ENCODE peak calls at places on chromosome 1, in eight cellular contexts. D is hepatocyte, J is heart right ventricle, H is uterus, U is colonic mucosa, S is bronchial epithelial cell, M is progenitor cell of endocrine pancreas, L is kidney epithelial cell. C is an unnamed sample.

GRCh38 chr1:29687601-29688244 is 451.4 kb downstream of the PTPRU start:
- DNase-seq in D (no peak), J (no peak), H (no peak), U (no peak), S (no peak), M (no peak), L (no peak), C (no peak)

GRCh38 chr1:27068922-27069321 is 56.3 kb upstream of the TENT5B start:
- DNase-seq in D (no peak), J (no peak), H (no peak), U (no peak), S (no peak), M (no peak), L (no peak), C (no peak)

GRCh38 chr1:33500547-33500946 is 28.1 kb downstream of the ZSCAN20 start:
- DNase-seq in D (no peak), J (no peak), H (no peak), U (no peak), S (no peak), M (no peak), L (no peak), C (no peak)

GRCh38 chr1:35589516-35590427 is 16.7 kb downstream of the TFAP2E start:
- DNase-seq in D (no peak), J (no peak), H (no peak), U (no peak), S (no peak), M (no peak), L (no peak), C (no peak)

GRCh38 chr1:219385786-219386427 is 212.2 kb downstream of the LYPLAL1 start:
- DNase-seq in D (peak), J (no peak), H (no peak), U (peak), S (peak), M (peak), L (peak), C (no peak)

GRCh38 chr1:43572084-43572483 is 41.4 kb downstream of the PTPRF start:
- DNase-seq in D (no peak), J (no peak), H (no peak), U (no peak), S (no peak), M (no peak), L (no peak), C (no peak)

GRCh38 chr1:33126411-33127000 is 45.6 kb downstream of the AZIN2 start:
- DNase-seq in D (no peak), J (no peak), H (no peak), U (no peak), S (no peak), M (no peak), L (no peak), C (no peak)

GRCh38 chr1:1250828-1251284 is 4.3 kb upstream of the C1QTNF12 start:
- DNase-seq in D (no peak), J (no peak), H (no peak), U (no peak), S (peak), M (no peak), L (no peak), C (no peak)

GRCh38 chr1:186304982-186305949 is 69.8 kb downstream of the TPR start:
- DNase-seq in D (peak), J (no peak), H (no peak), U (no peak), S (peak), M (no peak), L (no peak), C (no peak)

GRCh38 chr1:14064649-14065442 is 364.9 kb downstream of the PRDM2 start:
- DNase-seq in D (no peak), J (no peak), H (no peak), U (no peak), S (peak), M (no peak), L (no peak), C (no peak)

GRCh38 chr1:100671604-100672003 is 47.9 kb upstream of the VCAM1 start:
- DNase-seq in D (no peak), J (no peak), H (no peak), U (no peak), S (peak), M (no peak), L (no peak), C (no peak)

GRCh38 chr1:116878804-116879477 is 30.8 kb upstream of the PTGFRN start:
- DNase-seq in D (peak), J (peak), H (peak), U (no peak), S (peak), M (no peak), L (peak), C (no peak)

GRCh38 chr1:30788580-30789387 is 31.2 kb upstream of the LAPTM5 start:
- DNase-seq in D (peak), J (no peak), H (no peak), U (no peak), S (no peak), M (no peak), L (no peak), C (no peak)

GRCh38 chr1:201322653-201323510 is 39.6 kb downstream of the PKP1 start:
- DNase-seq in D (no peak), J (no peak), H (no peak), U (no peak), S (no peak), M (no peak), L (no peak), C (no peak)

GRCh38 chr1:183804916-183805734 is at the start of gene RGL1:
- DNase-seq in D (peak), J (peak), H (peak), U (peak), S (peak), M (peak), L (peak), C (no peak)

GRCh38 chr1:164635074-164635783 is 76.2 kb downstream of the PBX1 start:
- DNase-seq in D (no peak), J (no peak), H (no peak), U (no peak), S (no peak), M (no peak), L (no peak), C (no peak)

GRCh38 chr1:29706936-29707335 is 470.6 kb downstream of the PTPRU start:
- DNase-seq in D (peak), J (no peak), H (no peak), U (no peak), S (no peak), M (peak), L (no peak), C (no peak)

GRCh38 chr1:43423672-43424550 is 29.8 kb downstream of the HYI start:
- DNase-seq in D (no peak), J (no peak), H (no peak), U (peak), S (peak), M (no peak), L (no peak), C (no peak)

GRCh38 chr1:110150330-110151174 is at the start of gene SLC6A17:
- DNase-seq in D (peak), J (no peak), H (no peak), U (no peak), S (peak), M (peak), L (no peak), C (no peak)

GRCh38 chr1:229127301-229127700 is 143.6 kb upstream of the RAB4A start:
- DNase-seq in D (no peak), J (no peak), H (no peak), U (no peak), S (peak), M (no peak), L (no peak), C (no peak)

GRCh38 chr1:25572708-25573590 is 29.5 kb downstream of the LDLRAP1 start:
- DNase-seq in D (peak), J (no peak), H (no peak), U (peak), S (peak), M (peak), L (no peak), C (no peak)

DNA sequence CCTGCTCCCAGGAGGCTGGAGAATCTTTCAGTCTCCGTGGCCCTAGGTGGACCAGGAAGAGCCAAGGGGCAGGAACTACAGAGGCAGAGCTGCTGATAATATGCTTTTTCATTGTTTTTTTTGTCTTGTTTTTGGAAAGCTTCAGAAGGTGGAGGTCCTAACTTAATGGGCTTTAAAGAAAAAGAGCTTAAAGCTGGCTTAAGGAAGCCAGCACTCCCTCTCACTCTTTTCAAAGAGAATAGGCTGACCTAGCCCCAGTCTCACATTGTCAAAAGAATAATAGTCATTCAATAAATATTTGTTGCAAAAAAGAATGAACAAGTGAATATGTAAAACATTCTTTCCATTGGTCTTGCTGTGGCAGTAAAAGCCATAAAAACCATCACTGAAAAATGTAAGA is 61.0 kb upstream of the RRP15 start:
- DNase-seq in D (no peak), J (no peak), H (no peak), U (no peak), S (no peak), M (no peak), L (no peak), C (no peak)
- TF ChIP-seq CTCF in D (no peak), J (no peak), H (no peak), U (no peak), S (no peak), M (no peak), L (no peak), C (no peak)

GRCh38 chr1:240831922-240832321 is 220.0 kb upstream of the GREM2 start:
- DNase-seq in D (no peak), J (no peak), H (no peak), U (no peak), S (no peak), M (no peak), L (no peak), C (no peak)
- TF ChIP-seq CTCF in D (no peak), J (no peak), H (no peak), U (no peak), S (no peak), M (no peak), L (no peak), C (no peak)

DNA sequence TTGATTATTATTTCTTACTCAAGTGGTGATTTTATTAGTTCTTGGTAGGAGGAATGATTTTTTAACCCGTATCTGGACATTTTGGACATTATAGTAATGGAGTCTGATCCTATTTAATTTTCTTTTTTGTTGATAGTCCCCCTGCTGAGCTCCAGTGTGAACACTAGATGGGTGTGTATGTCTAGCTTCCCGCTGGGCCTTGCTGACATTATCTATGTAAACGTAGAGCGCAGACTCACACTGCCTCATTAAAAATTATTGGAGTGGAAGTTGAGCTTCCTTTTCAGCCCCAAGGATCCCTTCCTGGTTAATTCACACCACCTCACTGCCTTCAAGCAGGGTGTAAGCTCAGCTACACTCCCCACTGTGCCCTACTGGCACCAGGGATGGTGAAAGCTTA is 467.6 kb upstream of the PKN2 start:
- DNase-seq in D (peak), J (no peak), H (no peak), U (peak), S (no peak), M (no peak), L (no peak), C (no peak)
- TF ChIP-seq CTCF in D (peak), J (no peak), H (no peak), U (peak), S (no peak), M (no peak), L (no peak), C (no peak)

GRCh38 chr1:155228096-155228427 is 19.6 kb downstream of the MTX1 start:
- DNase-seq in D (no peak), J (no peak), H (no peak), U (no peak), S (no peak), M (no peak), L (no peak), C (no peak)

GRCh38 chr1:155223017-155223416 is 14.5 kb downstream of the MTX1 start:
- DNase-seq in D (no peak), J (no peak), H (no peak), U (no peak), S (no peak), M (no peak), L (no peak), C (no peak)

GRCh38 chr1:155226910-155227260 is 18.4 kb downstream of the MTX1 start:
- DNase-seq in D (peak), J (peak), H (no peak), U (peak), S (no peak), M (peak), L (no peak), C (no peak)

GRCh38 chr1:155226188-155226909 is 17.9 kb downstream of the MTX1 start:
- DNase-seq in D (peak), J (peak), H (peak), U (peak), S (peak), M (no peak), L (no peak), C (peak)

GRCh38 chr1:155227261-155228095 is 19.0 kb downstream of the MTX1 start:
- DNase-seq in D (peak), J (peak), H (peak), U (peak), S (peak), M (peak), L (peak), C (peak)
- TF ChIP-seq CTCF in D (peak), J (no peak), H (no peak), U (no peak), S (no peak), M (no peak), L (no peak), C (no peak)

GRCh38 chr1:168689726-168690602 is 39.0 kb downstream of the DPT start:
- DNase-seq in D (peak), J (no peak), H (no peak), U (no peak), S (peak), M (no peak), L (peak), C (no peak)

GRCh38 chr1:168686666-168687065 is 42.3 kb downstream of the DPT start:
- DNase-seq in D (peak), J (no peak), H (no peak), U (no peak), S (no peak), M (no peak), L (peak), C (no peak)

GRCh38 chr1:168691541-168691940 is 37.5 kb downstream of the DPT start:
- DNase-seq in D (no peak), J (no peak), H (no peak), U (no peak), S (no peak), M (no peak), L (no peak), C (no peak)

GRCh38 chr1:168688679-168689657 is 40.0 kb downstream of the DPT start:
- DNase-seq in D (peak), J (no peak), H (no peak), U (no peak), S (no peak), M (no peak), L (no peak), C (no peak)

GRCh38 chr1:168687796-168688195 is 41.2 kb downstream of the DPT start:
- DNase-seq in D (peak), J (no peak), H (no peak), U (no peak), S (peak), M (no peak), L (no peak), C (no peak)
- TF ChIP-seq CTCF in D (peak), J (no peak), H (no peak), U (no peak), S (peak), M (peak), L (no peak), C (no peak)

GRCh38 chr1:50335914-50336313 is 87.3 kb downstream of the DMRTA2 start:
- DNase-seq in D (no peak), J (no peak), H (no peak), U (no peak), S (no peak), M (no peak), L (no peak), C (no peak)

GRCh38 chr1:50335036-50335435 is 88.2 kb downstream of the DMRTA2 start:
- DNase-seq in D (no peak), J (no peak), H (no peak), U (no peak), S (no peak), M (no peak), L (no peak), C (no peak)

GRCh38 chr1:50329332-50329932 is 93.8 kb downstream of the DMRTA2 start:
- DNase-seq in D (no peak), J (no peak), H (no peak), U (peak), S (peak), M (no peak), L (no peak), C (no peak)

GRCh38 chr1:50332941-50333594 is 90.2 kb downstream of the DMRTA2 start:
- DNase-seq in D (peak), J (peak), H (peak), U (peak), S (no peak), M (peak), L (no peak), C (no peak)

GRCh38 chr1:50333595-50333974 is 89.7 kb downstream of the DMRTA2 start:
- DNase-seq in D (peak), J (peak), H (peak), U (peak), S (no peak), M (peak), L (no peak), C (no peak)
- TF ChIP-seq CTCF in D (peak), J (peak), H (no peak), U (no peak), S (peak), M (peak), L (peak), C (no peak)

GRCh38 chr1:153513023-153513422 is 22.8 kb downstream of the S100A6 start:
- DNase-seq in D (no peak), J (no peak), H (no peak), U (no peak), S (no peak), M (no peak), L (no peak), C (no peak)
- TF ChIP-seq CTCF in D (no peak), J (peak), H (no peak), U (no peak), S (peak), M (no peak), L (no peak), C (no peak)

DNA sequence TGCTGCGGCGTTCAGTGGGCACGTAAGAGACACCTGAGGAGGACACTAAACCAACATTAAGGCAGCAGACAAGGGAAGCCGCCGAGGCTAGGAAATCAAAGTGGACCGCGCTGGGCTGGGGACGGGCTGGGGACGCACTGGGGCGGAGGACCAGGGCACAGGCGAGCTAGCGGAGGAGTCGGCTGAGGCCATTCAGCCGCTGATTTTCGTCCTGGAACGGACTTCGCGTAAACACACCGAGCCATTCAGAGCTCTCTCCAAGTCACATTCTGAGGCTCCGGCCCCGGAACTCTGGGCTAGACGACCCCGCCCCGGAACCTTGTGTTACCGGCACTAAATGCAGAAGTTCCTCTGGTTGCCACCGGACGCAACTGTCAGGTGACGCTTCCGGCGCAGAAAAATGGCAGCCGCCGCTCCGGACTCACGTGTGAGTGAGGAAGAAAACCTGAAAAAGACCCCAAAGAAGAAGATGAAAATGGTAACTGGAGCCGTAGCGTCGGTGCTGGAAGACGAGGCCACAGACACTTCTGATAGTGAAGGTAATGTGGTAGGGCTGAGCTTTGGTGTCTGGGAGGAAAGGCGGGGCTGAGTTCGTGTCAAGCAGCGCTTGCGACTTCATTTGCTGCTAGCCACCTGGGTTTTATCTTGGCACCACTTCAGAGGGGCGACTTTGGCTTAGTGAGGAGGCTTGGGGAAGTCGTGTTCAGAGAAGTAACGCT is at the start of gene RRP15:
- DNase-seq in D (peak), J (peak), H (peak), U (peak), S (peak), M (peak), L (peak), C (peak)
- TF ChIP-seq CTCF in D (no peak), J (no peak), H (no peak), U (no peak), S (no peak), M (no peak), L (no peak), C (no peak)

DNA sequence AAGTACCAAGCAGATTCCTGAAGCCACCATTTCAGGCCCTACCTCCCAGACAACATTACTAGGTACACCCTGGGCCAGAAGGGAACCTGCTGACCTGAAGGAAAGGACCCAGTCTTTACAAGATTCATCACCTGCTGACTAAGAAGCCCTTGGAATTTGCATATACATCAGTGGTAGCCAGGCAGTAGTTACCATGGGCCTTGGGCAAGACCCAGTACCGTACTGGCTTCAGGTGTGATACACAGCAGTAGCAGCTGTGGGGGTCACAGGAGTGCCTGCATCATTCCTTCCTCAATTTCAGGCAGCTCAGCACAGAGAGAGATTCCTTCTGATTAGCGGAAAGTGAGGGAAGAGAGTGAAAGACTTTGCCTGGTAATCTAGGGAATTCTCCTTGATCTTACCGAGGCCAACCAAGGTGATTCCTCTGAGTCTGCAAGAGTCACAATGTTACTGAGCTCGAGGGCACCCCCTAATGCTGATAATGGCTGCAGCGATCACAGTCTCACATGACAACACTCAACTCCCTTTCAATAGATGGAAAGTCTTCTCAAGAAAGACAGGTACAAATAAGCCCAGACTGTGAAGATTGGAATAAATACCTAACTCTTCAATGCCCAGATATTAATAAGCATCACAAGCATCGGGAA is 22.0 kb upstream of the UHMK1 start:
- DNase-seq in D (no peak), J (no peak), H (no peak), U (no peak), S (peak), M (no peak), L (no peak), C (no peak)
- TF ChIP-seq CTCF in D (no peak), J (no peak), H (no peak), U (no peak), S (no peak), M (no peak), L (no peak), C (no peak)

DNA sequence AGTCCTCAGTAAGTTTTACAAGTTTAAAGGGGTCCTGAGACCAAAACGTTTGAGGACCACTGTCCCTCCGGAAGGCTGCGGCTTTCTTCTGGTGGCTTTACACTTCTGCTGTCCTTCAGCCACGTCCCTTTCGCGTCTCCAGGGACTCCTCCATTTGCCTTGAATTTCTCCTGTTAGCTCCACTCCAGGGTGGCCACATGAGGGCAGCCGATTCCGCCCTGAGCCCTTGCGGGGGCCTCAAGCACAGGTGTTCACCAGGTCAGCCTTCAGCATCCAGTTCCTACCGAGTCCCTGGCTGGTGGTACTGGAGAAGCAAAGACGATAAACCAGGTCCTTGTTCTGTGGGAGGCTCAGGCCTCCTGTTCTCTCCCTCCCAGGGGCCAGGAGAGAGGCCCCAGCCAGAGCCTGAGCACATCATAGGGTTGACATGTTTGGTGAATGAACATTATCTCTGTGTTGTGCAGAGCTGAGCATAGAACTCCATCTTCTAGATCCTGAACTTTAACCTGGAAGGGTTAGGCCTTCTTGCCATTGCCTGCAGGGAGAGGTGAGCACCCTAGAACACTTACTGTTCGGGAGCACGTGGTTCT is 27.4 kb upstream of the COQ8A start:
- DNase-seq in D (peak), J (peak), H (peak), U (peak), S (peak), M (peak), L (no peak), C (no peak)
- TF ChIP-seq CTCF in D (peak), J (peak), H (peak), U (peak), S (peak), M (peak), L (peak), C (no peak)

C was measured in omental fat pad.